ENCODE peak calls at places on chromosomes 1 and 21, in ten cellular contexts. J, F, Z, R, U, K, W, I, D and N are unnamed samples.

GRCh38 chr1:63245186-63245585 is 77.2 kb upstream of the FOXD3 start:
- DNase-seq in J (no peak), F (no peak), Z (no peak), R (no peak), U (no peak), K (no peak), W (no peak), I (no peak), D (no peak), N (no peak)

GRCh38 chr1:238153939-238154338 is 263.2 kb upstream of the ZP4 start:
- DNase-seq in J (no peak), F (no peak), Z (no peak), R (no peak), U (no peak), K (no peak), W (no peak), I (no peak), D (no peak), N (no peak)

GRCh38 chr1:203534526-203534925 is 40.6 kb downstream of the OPTC start:
- DNase-seq in J (peak; percentile 81), F (peak; percentile 96), Z (peak; percentile 87), R (no peak), U (peak; percentile 14), K (peak; percentile 61), W (no peak), I (no peak), D (no peak), N (peak; percentile 95)

GRCh38 chr1:47978486-47978885 is 18.7 kb downstream of the TRABD2B start:
- DNase-seq in J (peak; percentile 73), F (no peak), Z (no peak), R (no peak), U (no peak), K (no peak), W (no peak), I (no peak), D (no peak), N (peak; percentile 66)

GRCh38 chr1:202235856-202236837 is 42.5 kb downstream of the LGR6 start:
- DNase-seq in J (peak; percentile 92), F (peak; percentile 44), Z (no peak), R (peak; percentile 77), U (no peak), K (no peak), W (peak; percentile 86), I (no peak), D (peak; percentile 76), N (peak; percentile 98)

GRCh38 chr21:44948426-44949120 is 8.7 kb downstream of the SLX9 start:
- DNase-seq in J (no peak), F (no peak), Z (no peak), R (no peak), U (no peak), K (no peak), W (peak; percentile 4), I (no peak), D (no peak), N (no peak)

GRCh38 chr1:179926494-179927205 is 28.0 kb upstream of the CEP350 start:
- DNase-seq in J (peak; percentile 38), F (no peak), Z (no peak), R (no peak), U (no peak), K (no peak), W (no peak), I (no peak), D (no peak), N (peak; percentile 81)

GRCh38 chr1:55447488-55447887 is 232.3 kb upstream of the USP24 start:
- DNase-seq in J (peak; percentile 50), F (no peak), Z (no peak), R (no peak), U (no peak), K (no peak), W (no peak), I (no peak), D (no peak), N (no peak)

GRCh38 chr1:213122514-213122929 is 71.5 kb downstream of the RPS6KC1 start:
- DNase-seq in J (peak; percentile 71), F (no peak), Z (no peak), R (no peak), U (no peak), K (no peak), W (no peak), I (no peak), D (no peak), N (no peak)

GRCh38 chr1:25030674-25031589 is 100.9 kb upstream of the RUNX3 start:
- DNase-seq in J (no peak), F (no peak), Z (no peak), R (no peak), U (no peak), K (no peak), W (no peak), I (no peak), D (peak; percentile 73), N (peak; percentile 78)

GRCh38 chr1:98677288-98677687 is 15.8 kb downstream of the SNX7 start:
- DNase-seq in J (no peak), F (no peak), Z (no peak), R (no peak), U (peak; percentile 16), K (no peak), W (no peak), I (no peak), D (no peak), N (peak; percentile 71)

GRCh38 chr1:63626222-63626621 is 33.0 kb downstream of the PGM1 start:
- DNase-seq in J (no peak), F (no peak), Z (no peak), R (no peak), U (no peak), K (no peak), W (no peak), I (no peak), D (no peak), N (no peak)

GRCh38 chr1:201779351-201779880 is 49.5 kb upstream of the IPO9 start:
- DNase-seq in J (no peak), F (no peak), Z (no peak), R (no peak), U (no peak), K (no peak), W (no peak), I (no peak), D (no peak), N (no peak)

GRCh38 chr1:7264101-7264500 is 478.8 kb downstream of the CAMTA1 start:
- DNase-seq in J (no peak), F (no peak), Z (no peak), R (no peak), U (no peak), K (no peak), W (no peak), I (no peak), D (no peak), N (no peak)

GRCh38 chr21:31157756-31158155 is 119.5 kb upstream of the KRTAP19-8 start:
- DNase-seq in J (no peak), F (no peak), Z (no peak), R (no peak), U (no peak), K (no peak), W (no peak), I (no peak), D (no peak), N (no peak)

GRCh38 chr1:51855624-51856023 is 22.9 kb downstream of the NRDC start:
- DNase-seq in J (no peak), F (no peak), Z (no peak), R (no peak), U (no peak), K (no peak), W (no peak), I (no peak), D (no peak), N (no peak)

GRCh38 chr1:94463765-94464330 is 45.7 kb downstream of the ABCD3 start:
- DNase-seq in J (peak; percentile 48), F (no peak), Z (no peak), R (no peak), U (peak; percentile 27), K (no peak), W (peak; percentile 15), I (no peak), D (no peak), N (peak; percentile 23)

GRCh38 chr1:81351864-81352263 is 448.9 kb upstream of the ADGRL2 start:
- DNase-seq in J (no peak), F (no peak), Z (no peak), R (no peak), U (no peak), K (no peak), W (no peak), I (no peak), D (no peak), N (no peak)
- H3K9me3 ChIP-seq in J (no peaks in the 10 kb centered on the region), F (no peaks in the 10 kb centered on the region), Z (no peaks in the 10 kb centered on the region), R (no peaks in the 10 kb centered on the region), U (no peaks in the 10 kb centered on the region), K (no peaks in the 10 kb centered on the region), W (no peaks in the 10 kb centered on the region), I (no peaks in the 10 kb centered on the region), D (no peaks in the 10 kb centered on the region), N (peaks cover 2% of the 10 kb centered on the region)

GRCh38 chr21:41581592-41582228 is 73.8 kb upstream of the TMPRSS2 start:
- DNase-seq in J (no peak), F (no peak), Z (no peak), R (peak; percentile 69), U (no peak), K (no peak), W (no peak), I (no peak), D (no peak), N (no peak)
- TF ChIP-seq CTCF in J (no peak), F (no peak), Z (no peak), R (peak; percentile 29), U (no peak), K (no peak), W (no peak), I (no peak), D (no peak), N (no peak)

DNA sequence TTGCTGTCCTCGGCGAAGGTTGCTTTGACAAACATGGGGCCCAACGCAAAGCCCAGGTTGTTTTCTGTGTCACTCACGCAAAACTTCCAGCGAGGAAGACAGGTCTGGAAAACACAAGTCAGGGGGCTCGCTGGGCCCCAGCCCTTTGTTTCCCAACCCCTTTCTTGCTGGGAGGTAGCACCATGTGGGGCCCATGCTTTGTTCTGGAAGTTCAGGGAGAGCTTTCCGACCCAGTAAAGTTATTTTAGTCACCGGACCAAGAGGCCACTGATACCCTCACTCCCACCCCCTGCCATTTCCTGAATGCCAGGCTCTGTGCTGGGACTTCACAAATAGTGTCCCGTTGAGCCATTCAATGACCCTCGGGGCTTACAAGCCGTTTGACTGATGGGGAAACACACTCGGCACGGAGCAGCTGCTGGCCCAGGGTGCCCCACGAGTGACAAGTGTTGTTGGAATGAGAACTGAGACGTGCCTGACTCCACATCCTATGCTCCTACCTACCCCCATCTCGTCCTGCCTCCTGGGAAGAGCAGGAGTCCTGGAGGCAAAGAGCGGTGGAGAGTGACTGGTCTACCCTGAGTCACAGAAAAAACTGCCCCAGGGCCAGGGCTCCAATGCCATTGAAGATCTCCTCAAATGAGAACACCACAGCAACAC is 52.0 kb downstream of the ECE1 start:
- DNase-seq in J (no peak), F (no peak), Z (no peak), R (no peak), U (no peak), K (no peak), W (no peak), I (no peak), D (no peak), N (peak; percentile 85)
- H3K4me1 ChIP-seq in J (no peaks in the 10 kb centered on the region), F (no peaks in the 10 kb centered on the region), Z (peaks cover 24% of the 10 kb centered on the region), R (no peaks in the 10 kb centered on the region), U (no peaks in the 10 kb centered on the region), K (no peaks in the 10 kb centered on the region), W (no peaks in the 10 kb centered on the region), I (no peaks in the 10 kb centered on the region), D (no peaks in the 10 kb centered on the region), N (peaks cover 14% of the 10 kb centered on the region)

DNA sequence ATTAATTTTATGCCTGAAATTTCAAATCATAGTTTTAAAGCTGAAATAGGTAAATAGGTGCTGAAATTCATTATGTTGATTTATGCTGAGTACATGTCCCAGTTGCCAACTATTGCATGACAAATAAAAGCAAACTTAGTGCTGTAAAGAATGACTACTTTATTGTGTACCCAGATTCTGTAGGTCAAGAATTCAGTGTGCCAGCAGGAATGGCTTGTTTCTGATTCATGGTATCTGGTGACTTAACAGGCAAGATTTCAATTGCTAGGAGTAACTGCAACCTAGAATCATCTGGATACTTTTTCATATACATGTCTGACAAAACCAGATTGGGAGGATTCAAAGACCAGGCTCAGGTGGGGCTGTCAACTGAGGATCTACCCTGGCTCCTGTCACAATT is 678.4 kb upstream of the ADAMTS5 start:
- DNase-seq in J (no peak), F (no peak), Z (no peak), R (no peak), U (peak; percentile 4), K (no peak), W (no peak), I (no peak), D (no peak), N (no peak)
- H3K9me3 ChIP-seq in J (no peaks in the 10 kb centered on the region), F (no peaks in the 10 kb centered on the region), Z (no peaks in the 10 kb centered on the region), R (no peaks in the 10 kb centered on the region), U (no peaks in the 10 kb centered on the region), K (no peaks in the 10 kb centered on the region), W (no peaks in the 10 kb centered on the region), I (no peaks in the 10 kb centered on the region), D (no peaks in the 10 kb centered on the region), N (no peaks in the 10 kb centered on the region)